ENCODE peak calls at places on chromosomes 2 and 18, in four cellular contexts. I is transverse colon, W is GM12865, M is spleen. U is an unnamed sample.

GRCh38 chr2:74843371-74844298 is 9.7 kb downstream of the HK2 start:
- DNase-seq in W (peak; percentile 74), I (peak; percentile 59), M (no peak), U (no peak)

GRCh38 chr2:208031608-208032019 is 6.3 kb upstream of the PLEKHM3 start:
- DNase-seq in I (no peak), W (peak; percentile 10), M (no peak), U (no peak)

GRCh38 chr2:10788855-10789254 is 23.7 kb downstream of the PDIA6 start:
- DNase-seq in I (no peak), M (no peak), W (no peak), U (no peak)

GRCh38 chr2:238097201-238097987 is 2.7 kb upstream of the ESPNL start:
- DNase-seq in W (no peak), M (no peak), I (no peak), U (no peak)

GRCh38 chr2:106160786-106161261 is 33.3 kb downstream of the UXS1 start:
- DNase-seq in W (no peak), I (no peak), M (peak; percentile 84), U (no peak)

GRCh38 chr2:6888724-6889123 is 11.1 kb downstream of the RSAD2 start:
- DNase-seq in I (no peak), M (no peak), W (no peak), U (no peak)

GRCh38 chr2:238914648-238915015 is 66.7 kb downstream of the TWIST2 start:
- DNase-seq in I (no peak), W (no peak), M (peak; percentile 51), U (no peak)

GRCh38 chr18:79965119-79965902 is 868 bp downstream of the HSBP1L1 start:
- DNase-seq in M (peak; percentile 81), W (peak; percentile 57), I (peak; percentile 80), U (peak; percentile 14)

GRCh38 chr18:28771849-28772248 is 594.9 kb upstream of the CDH2 start:
- DNase-seq in I (no peak), W (no peak), M (no peak), U (no peak)

GRCh38 chr18:7592305-7593071 is 25.4 kb downstream of the PTPRM start:
- DNase-seq in M (no peak), W (no peak), I (no peak), U (peak; percentile 24)

GRCh38 chr18:46518438-46518837 is 138.6 kb downstream of the LOXHD1 start:
- DNase-seq in I (no peak), W (no peak), M (no peak), U (no peak)

GRCh38 chr2:20223345-20224190 is 1.4 kb downstream of the SDC1 start:
- DNase-seq in M (peak; percentile 81), W (peak; percentile 39), I (no peak), U (no peak)

GRCh38 chr2:99445065-99445464 is 44.8 kb downstream of the REV1 start:
- DNase-seq in M (no peak), I (no peak), W (no peak), U (no peak)

GRCh38 chr2:203326355-203326754 is 1.8 kb upstream of the ABI2 start:
- DNase-seq in M (no peak), W (peak; percentile 20), I (no peak), U (no peak)

GRCh38 chr2:213306320-213306942 is 22.2 kb downstream of the SPAG16 start:
- DNase-seq in W (no peak), I (peak; percentile 28), M (no peak), U (no peak)

GRCh38 chr18:54280206-54280550 is 10.9 kb downstream of the POLI start:
- DNase-seq in W (no peak), I (no peak), M (no peak), U (no peak)

GRCh38 chr18:48674198-48674721 is 135.4 kb downstream of the CTIF start:
- DNase-seq in I (peak; percentile 62), W (no peak), M (peak; percentile 69), U (no peak)

GRCh38 chr2:46831037-46831868 is 84.4 kb downstream of the MCFD2 start:
- DNase-seq in M (no peak), W (no peak), I (no peak), U (no peak)

GRCh38 chr2:21181957-21182356 is 58.2 kb downstream of the TDRD15 start:
- DNase-seq in M (no peak), W (no peak), I (no peak), U (no peak)

GRCh38 chr2:224927671-224928173 is 114.5 kb downstream of the DOCK10 start:
- DNase-seq in M (peak; percentile 77), I (peak; percentile 49), W (no peak), U (no peak)

GRCh38 chr2:205687018-205687956 is 5.0 kb downstream of the NRP2 start:
- DNase-seq in I (no peak), M (no peak), W (no peak), U (no peak)

GRCh38 chr2:29295843-29296242 is 180.6 kb downstream of the CLIP4 start:
- DNase-seq in M (no peak), W (peak; percentile 40), I (no peak), U (peak; percentile 43)

GRCh38 chr2:151111599-151112278 is 149.9 kb downstream of the RBM43 start:
- DNase-seq in W (no peak), I (no peak), M (no peak), U (no peak)

GRCh38 chr2:135573620-135574019 is 42.3 kb downstream of the R3HDM1 start:
- DNase-seq in M (no peak), I (no peak), W (no peak), U (no peak)

GRCh38 chr2:241036397-241036963 is 38.1 kb downstream of the SNED1 start:
- DNase-seq in I (peak; percentile 69), M (peak; percentile 87), W (peak; percentile 86), U (no peak)

GRCh38 chr2:216777637-216778273 is 82.1 kb downstream of the TNP1 start:
- DNase-seq in M (no peak), W (peak; percentile 78), I (no peak), U (peak; percentile 62)

GRCh38 chr2:113762377-113763118 is 6.1 kb upstream of the SLC35F5 start:
- DNase-seq in M (no peak), I (no peak), W (no peak), U (no peak)

GRCh38 chr18:9578306-9578705 is 36.1 kb downstream of the PPP4R1 start:
- DNase-seq in W (no peak), I (no peak), M (no peak), U (no peak)

GRCh38 chr2:181468857-181469256 is 11.7 kb downstream of the ITGA4 start:
- DNase-seq in W (no peak), I (no peak), M (no peak), U (no peak)

GRCh38 chr18:76459312-76459686 is 35.7 kb downstream of the ZNF516 start:
- DNase-seq in M (peak; percentile 64), W (no peak), I (no peak), U (no peak)

GRCh38 chr2:230666885-230667712 is 45.5 kb upstream of the CAB39 start:
- DNase-seq in W (peak; percentile 72), I (peak; percentile 44), M (no peak), U (no peak)

GRCh38 chr2:105645031-105645940 is 99.4 kb upstream of the NCK2 start:
- DNase-seq in W (no peak), M (no peak), I (no peak), U (no peak)

GRCh38 chr2:19244460-19245363 is 113.7 kb downstream of the OSR1 start:
- DNase-seq in W (no peak), I (no peak), M (no peak), U (no peak)

DNA sequence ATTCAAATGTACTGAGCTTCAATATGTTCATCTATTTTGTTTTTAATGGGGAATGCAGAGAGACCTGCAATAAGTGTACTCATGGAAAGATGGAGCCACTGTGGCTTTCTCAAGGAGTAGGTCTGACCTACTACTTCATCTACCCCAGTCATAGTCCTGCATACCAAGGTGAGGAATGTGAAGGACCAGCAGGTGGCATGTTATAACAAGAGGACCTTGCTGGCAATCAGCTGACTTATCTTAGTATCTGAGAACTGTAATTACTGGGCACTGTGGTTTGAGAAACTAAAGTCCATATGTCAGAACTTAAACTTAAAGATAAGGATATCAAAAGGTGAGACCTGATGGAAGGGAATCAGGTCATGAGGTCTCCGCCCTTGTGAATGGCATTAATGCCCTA is 1104.2 kb downstream of the BCL11A start:
- DNase-seq in W (peak; percentile 15), I (peak; percentile 29), M (no peak), U (no peak)
- TF ChIP-seq CTCF in W (no peak), I (peak; percentile 50), M (no peak), U (no peak)

DNA sequence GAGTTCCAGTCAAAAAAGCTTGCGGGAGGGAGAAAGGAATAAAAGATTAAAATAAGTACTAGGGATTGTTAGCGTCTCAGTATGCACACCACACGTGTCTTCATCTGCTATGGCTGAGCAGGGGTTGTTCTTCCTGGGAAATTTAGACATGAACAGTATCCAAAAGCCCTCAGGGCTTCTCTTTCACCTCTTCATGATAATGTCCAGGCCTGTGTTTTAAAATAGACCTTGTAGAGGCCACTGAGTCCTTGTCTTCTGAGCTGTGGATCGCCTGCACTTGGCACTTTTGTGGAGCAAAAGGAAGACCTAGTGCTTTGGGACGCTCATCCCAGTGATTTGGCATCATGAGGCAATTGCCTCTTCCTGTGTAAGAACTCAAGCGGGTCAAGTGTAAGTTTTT is 52.4 kb downstream of the CFAP221 start:
- DNase-seq in I (no peak), M (no peak), W (no peak), U (no peak)
- TF ChIP-seq CTCF in I (no peak), M (no peak), W (no peak), U (no peak)

GRCh38 chr2:48530033-48530804 is at the start of gene STON1:
- DNase-seq in M (peak; percentile 84), W (no peak), I (peak; percentile 39), U (peak; percentile 55)
- TF ChIP-seq CTCF in M (no peak), W (no peak), I (no peak), U (no peak)

DNA sequence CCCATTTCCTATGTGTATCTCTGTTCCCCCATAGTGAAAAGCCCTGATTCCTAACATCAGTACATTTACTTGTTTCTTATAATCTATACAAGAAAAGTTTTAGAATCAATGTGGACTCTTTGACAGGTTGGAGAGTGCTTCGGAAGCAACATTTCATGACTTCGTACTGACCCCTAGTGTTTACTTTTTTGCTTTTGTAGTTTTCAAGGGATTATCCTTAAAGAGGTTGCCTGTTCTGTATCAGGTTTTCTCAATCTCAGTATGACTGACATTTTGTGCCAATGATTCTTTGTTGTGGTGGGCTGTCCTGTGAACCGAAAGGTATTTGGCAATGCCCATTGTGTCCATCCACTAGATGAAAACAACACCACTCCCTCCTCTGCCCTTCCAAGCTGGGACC is 43.3 kb upstream of the SERPINB2 start:
- DNase-seq in W (peak; percentile 52), I (no peak), M (no peak), U (no peak)
- TF ChIP-seq CTCF in W (peak; percentile 36), I (peak; percentile 10), M (no peak), U (peak; percentile 47)

GRCh38 chr2:71453404-71454220 is at the start of gene DYSF:
- DNase-seq in W (no peak), M (peak; percentile 93), I (peak; percentile 20), U (peak; percentile 60)

GRCh38 chr2:71455011-71455740 is 1.8 kb downstream of the DYSF start:
- DNase-seq in I (no peak), M (peak; percentile 75), W (no peak), U (no peak)

GRCh38 chr2:71451695-71452094 is 1.7 kb upstream of the DYSF start:
- DNase-seq in M (no peak), W (no peak), I (no peak), U (no peak)

GRCh38 chr2:71454221-71455010 is 1.1 kb downstream of the DYSF start:
- DNase-seq in I (no peak), W (no peak), M (peak; percentile 83), U (peak; percentile 38)

GRCh38 chr2:71452565-71452964 is 796 bp upstream of the DYSF start:
- DNase-seq in I (no peak), M (peak; percentile 88), W (peak; percentile 23), U (peak; percentile 64)
- TF ChIP-seq CTCF in I (no peak), M (no peak), W (no peak), U (no peak)

GRCh38 chr2:38115216-38116012 is 39.5 kb upstream of the CYP1B1 start:
- DNase-seq in W (peak; percentile 80), M (peak; percentile 84), I (peak; percentile 83), U (peak; percentile 95)
- TF ChIP-seq CTCF in W (peak; percentile 97), M (peak; percentile 80), I (peak; percentile 87), U (peak; percentile 98)

GRCh38 chr2:144041612-144042011 is 478.3 kb downstream of the ZEB2 start:
- DNase-seq in M (no peak), I (no peak), W (no peak), U (no peak)
- TF ChIP-seq CTCF in M (no peak), I (no peak), W (no peak), U (no peak)

U was measured in glutamatergic neuron.